ENCODE peak calls at places on chromosomes 6 and 20, in ten cellular contexts. G is stomach, B is esophagus muscularis mucosa, K is BJ, F is brain microvascular endothelial cell, D is GM23338, V is adipocyte, T is neural progenitor cell, P is body of pancreas, E is cardiac muscle cell. J is an unnamed sample.

GRCh38 chr20:46688151-46689081 is 828 bp downstream of the TP53RK start:
- DNase-seq in P (no peak), B (no peak), V (peak; percentile 82), E (peak; percentile 56), D (no peak), G (no peak), T (no peak), F (peak; percentile 40), K (no peak), J (peak; percentile 48)

GRCh38 chr6:109349419-109349987 is 32.8 kb downstream of the CD164 start:
- DNase-seq in P (peak; percentile 61), E (peak; percentile 95), T (no peak), B (peak; percentile 83), F (peak; percentile 52), V (peak; percentile 52), K (peak; percentile 10), D (no peak), G (peak; percentile 73), J (peak; percentile 51)

GRCh38 chr6:104281370-104281769 is 578.3 kb downstream of the HACE1 start:
- DNase-seq in E (no peak), K (no peak), T (no peak), F (no peak), B (no peak), G (no peak), V (no peak), D (peak; percentile 73), P (no peak), J (no peak)

GRCh38 chr6:143687604-143688003 is 9.8 kb downstream of the PHACTR2 start:
- DNase-seq in T (no peak), B (no peak), V (no peak), D (no peak), P (no peak), K (no peak), E (no peak), G (no peak), F (no peak), J (no peak)

GRCh38 chr6:170444056-170444505 is 109.0 kb downstream of the PSMB1 start:
- DNase-seq in P (no peak), V (no peak), T (no peak), B (no peak), K (no peak), F (no peak), D (no peak), G (no peak), E (no peak), J (no peak)

GRCh38 chr20:18754030-18754659 is 59.4 kb upstream of the SCP2D1 start:
- DNase-seq in P (no peak), D (no peak), K (no peak), G (no peak), F (no peak), T (no peak), V (no peak), B (peak; percentile 80), E (no peak), J (no peak)

GRCh38 chr6:25279748-25280616 is 808 bp downstream of the CARMIL1 start:
- DNase-seq in V (no peak), B (no peak), T (peak; percentile 46), F (no peak), D (peak; percentile 89), P (peak; percentile 26), G (peak; percentile 38), K (no peak), E (no peak), J (peak; percentile 17)

GRCh38 chr6:32113386-32114352 is 4.5 kb upstream of the TNXB start:
- DNase-seq in V (peak; percentile 90), K (peak; percentile 97), E (peak; percentile 98), D (peak; percentile 91), B (peak; percentile 96), P (peak; percentile 70), G (peak; percentile 50), T (peak; percentile 65), F (peak; percentile 91), J (no peak)

GRCh38 chr20:3420211-3420707 is 12.8 kb upstream of the DNAAF9 start:
- DNase-seq in F (peak; percentile 13), B (no peak), P (no peak), T (no peak), V (peak; percentile 33), K (peak; percentile 67), D (no peak), G (no peak), E (peak; percentile 88), J (peak; percentile 86)

GRCh38 chr6:80586242-80586641 is 479.8 kb downstream of the BCKDHB start:
- DNase-seq in K (no peak), F (no peak), G (no peak), T (no peak), D (peak; percentile 4), E (no peak), V (no peak), B (no peak), P (no peak), J (no peak)

GRCh38 chr6:44926556-44926955 is 401.6 kb upstream of the RUNX2 start:
- DNase-seq in K (no peak), E (no peak), F (peak; percentile 20), G (no peak), D (no peak), P (no peak), B (no peak), V (no peak), T (no peak), J (no peak)

GRCh38 chr6:29763491-29764289 is 40.5 kb downstream of the HLA-F start:
- DNase-seq in D (no peak), K (peak; percentile 15), E (peak; percentile 79), B (no peak), P (no peak), T (no peak), V (peak; percentile 91), F (peak; percentile 62), G (no peak), J (no peak)

GRCh38 chr6:43246301-43247114 is 3.2 kb downstream of the TTBK1 start:
- DNase-seq in F (no peak), K (no peak), P (peak; percentile 65), D (peak; percentile 97), G (peak; percentile 69), V (no peak), T (peak; percentile 92), B (no peak), E (peak; percentile 19), J (no peak)

GRCh38 chr20:58880994-58881752 is 28.7 kb downstream of the GNAS start:
- DNase-seq in K (no peak), P (peak; percentile 24), G (no peak), D (no peak), V (no peak), B (no peak), T (no peak), F (no peak), E (no peak), J (no peak)

GRCh38 chr6:100103194-100103593 is 109.2 kb upstream of the MCHR2 start:
- DNase-seq in D (no peak), B (no peak), K (no peak), F (no peak), E (no peak), V (no peak), P (no peak), T (no peak), G (no peak), J (no peak)

GRCh38 chr20:5718896-5719595 is 31.2 kb upstream of the SHLD1 start:
- DNase-seq in G (no peak), E (no peak), P (no peak), B (no peak), K (no peak), T (no peak), F (no peak), D (no peak), V (no peak), J (no peak)

DNA sequence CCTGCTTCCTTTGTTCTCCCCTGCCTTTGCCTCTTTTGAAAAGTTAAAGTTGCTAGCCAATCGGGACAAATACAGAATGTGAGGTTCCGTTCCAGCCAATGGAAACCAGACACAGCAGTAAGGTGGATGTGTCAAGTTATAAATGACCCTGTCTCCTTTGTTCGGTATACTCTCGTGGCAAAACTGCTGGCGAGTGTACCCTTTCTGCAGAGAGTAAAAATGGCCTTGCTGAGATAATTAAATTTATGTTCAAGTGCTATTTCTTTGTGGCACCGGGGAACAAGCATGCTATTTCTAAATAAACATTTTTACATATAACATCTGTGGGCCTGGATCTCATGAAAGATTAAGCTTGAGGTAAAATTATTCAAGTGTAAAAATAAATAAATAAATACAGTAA is 50.2 kb downstream of the RARS2 start:
- DNase-seq in B (no peak), P (no peak), T (no peak), E (no peak), K (no peak), V (no peak), G (no peak), D (peak; percentile 13), F (no peak), J (no peak)
- H3K36me3 ChIP-seq in B (peaks cover 12% of the 10 kb centered on the region), P (peaks cover 4% of the 10 kb centered on the region), T (peaks cover 13% of the 10 kb centered on the region), E (peaks cover 11% of the 10 kb centered on the region), K (peaks cover 13% of the 10 kb centered on the region), V (peaks cover 69% of the 10 kb centered on the region), G (peaks cover 69% of the 10 kb centered on the region), D (peaks cover 29% of the 10 kb centered on the region), F (peaks cover 36% of the 10 kb centered on the region), J (peaks cover 18% of the 10 kb centered on the region)

DNA sequence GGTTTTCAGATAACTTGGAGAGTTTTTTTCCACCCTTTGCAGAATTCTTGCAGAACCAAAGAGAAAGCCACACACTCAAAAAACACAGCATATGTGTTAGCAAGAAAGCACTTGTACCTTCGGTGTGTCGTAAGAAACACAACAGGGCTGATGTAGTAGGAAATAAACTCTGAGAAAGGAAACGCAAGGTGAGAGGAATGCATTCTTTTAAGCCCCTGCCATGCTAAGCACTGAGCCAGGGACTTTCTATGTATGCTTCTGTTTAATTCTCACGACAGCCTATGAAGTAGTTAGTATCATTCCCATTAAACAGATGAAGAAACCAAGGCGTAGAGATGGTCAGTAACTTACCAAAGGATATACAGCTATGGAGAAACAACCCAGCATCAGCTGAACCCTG is 23.1 kb downstream of the NEDD9 start:
- DNase-seq in P (no peak), V (no peak), T (no peak), B (no peak), E (no peak), G (no peak), D (peak; percentile 26), K (no peak), F (no peak), J (no peak)
- H3K36me3 ChIP-seq in P (no peaks in the 10 kb centered on the region), V (peaks cover 55% of the 10 kb centered on the region), T (no peaks in the 10 kb centered on the region), B (no peaks in the 10 kb centered on the region), E (no peaks in the 10 kb centered on the region), G (peaks cover 52% of the 10 kb centered on the region), D (no peaks in the 10 kb centered on the region), K (peaks cover 5% of the 10 kb centered on the region), F (peaks cover under 1% of the 10 kb centered on the region), J (no peaks in the 10 kb centered on the region)

GRCh38 chr6:21730533-21730932 is 137.0 kb downstream of the SOX4 start:
- DNase-seq in D (no peak), V (no peak), E (no peak), G (no peak), T (no peak), B (peak; percentile 74), K (no peak), P (no peak), F (no peak), J (no peak)
- H3K36me3 ChIP-seq in D (no peaks in the 10 kb centered on the region), V (no peaks in the 10 kb centered on the region), E (no peaks in the 10 kb centered on the region), G (no peaks in the 10 kb centered on the region), T (no peaks in the 10 kb centered on the region), B (no peaks in the 10 kb centered on the region), K (no peaks in the 10 kb centered on the region), P (no peaks in the 10 kb centered on the region), F (no peaks in the 10 kb centered on the region), J (no peaks in the 10 kb centered on the region)

DNA sequence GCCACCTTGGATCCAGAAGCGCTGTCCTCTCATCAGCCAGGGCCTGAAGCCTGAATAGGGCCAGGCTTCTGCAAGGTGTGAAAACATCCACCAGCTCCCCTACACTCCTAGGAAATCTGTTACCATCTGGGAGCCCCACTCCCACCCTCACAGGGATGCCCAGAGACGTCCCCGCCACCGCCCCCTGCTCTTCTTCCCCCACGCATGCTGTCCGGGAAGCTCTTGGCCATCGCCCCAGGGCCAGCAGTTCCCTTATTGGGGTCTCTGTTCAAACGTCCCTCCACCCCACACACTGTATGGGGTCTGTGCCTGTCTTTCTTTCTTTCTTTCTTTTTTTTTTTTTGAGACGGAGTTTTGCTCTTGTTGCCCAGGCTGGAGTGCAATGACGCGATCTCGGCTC is 3.8 kb downstream of the RGS19 start:
- DNase-seq in P (no peak), T (no peak), G (no peak), D (no peak), V (no peak), K (no peak), E (no peak), F (no peak), B (no peak), J (no peak)
- H3K36me3 ChIP-seq in P (no peaks in the 10 kb centered on the region), T (no peaks in the 10 kb centered on the region), G (peaks cover 48% of the 10 kb centered on the region), D (no peaks in the 10 kb centered on the region), V (peaks cover 6% of the 10 kb centered on the region), K (peaks cover 11% of the 10 kb centered on the region), E (peaks cover 4% of the 10 kb centered on the region), F (no peaks in the 10 kb centered on the region), B (peaks cover 6% of the 10 kb centered on the region), J (peaks cover 6% of the 10 kb centered on the region)